ENCODE peak calls at places on chromosomes 1 and 21, in four cellular contexts. J is H9, N is H1, Q is mesendoderm. Z is an unnamed sample.

GRCh38 chr1:78831731-78832360 is 174.7 kb downstream of the ADGRL4 start:
- DNase-seq in J (no peak), N (no peak), Q (peak), Z (peak)

GRCh38 chr21:38897532-38898421 is 92.0 kb downstream of the ETS2 start:
- DNase-seq in Q (no peak), J (no peak), N (no peak), Z (no peak)

GRCh38 chr21:27799861-27800260 is 833.0 kb upstream of the ADAMTS5 start:
- DNase-seq in N (no peak), J (no peak), Q (no peak), Z (no peak)

GRCh38 chr1:231763481-231763880 is 136.9 kb downstream of the DISC1 start:
- DNase-seq in Q (no peak), J (no peak), N (no peak), Z (no peak)

GRCh38 chr1:230807029-230807428 is 59.8 kb downstream of the CAPN9 start:
- DNase-seq in J (no peak), N (no peak), Q (no peak), Z (no peak)

GRCh38 chr1:57122031-57122430 is 156.2 kb upstream of the C8B start:
- DNase-seq in Q (no peak), J (no peak), N (no peak), Z (no peak)

GRCh38 chr1:15295676-15296075 is 48.7 kb downstream of the FHAD1 start:
- DNase-seq in J (no peak), N (no peak), Q (no peak), Z (peak)

GRCh38 chr21:36807421-36808004 is 108.6 kb downstream of the SIM2 start:
- DNase-seq in J (no peak), N (no peak), Q (no peak), Z (no peak)

GRCh38 chr1:5910276-5910620 is 82.0 kb downstream of the NPHP4 start:
- DNase-seq in Q (no peak), N (no peak), J (peak), Z (no peak)

GRCh38 chr1:16421201-16421600 is 16.0 kb downstream of the SPATA21 start:
- DNase-seq in N (no peak), Q (no peak), J (no peak), Z (no peak)

GRCh38 chr1:54853096-54853792 is 33.8 kb downstream of the DHCR24 start:
- DNase-seq in J (no peak), N (no peak), Q (no peak), Z (no peak)

GRCh38 chr1:51234721-51235425 is 1.2 kb upstream of the RNF11 start:
- DNase-seq in N (no peak), Q (peak), J (no peak), Z (peak)

GRCh38 chr21:38930838-38931237 is 125.1 kb downstream of the ETS2 start:
- DNase-seq in N (no peak), J (no peak), Q (no peak), Z (peak)

GRCh38 chr1:54798769-54799641 is 2.1 kb downstream of the TTC22 start:
- DNase-seq in Q (no peak), J (no peak), N (no peak), Z (peak)

GRCh38 chr1:116820362-116820761 is 66.1 kb downstream of the CD2 start:
- DNase-seq in N (no peak), J (no peak), Q (no peak), Z (peak)

GRCh38 chr1:147243228-147243685 is 773 bp downstream of the CHD1L start:
- DNase-seq in Q (peak), J (no peak), N (no peak), Z (peak)

GRCh38 chr1:113109908-113110554 is 37.0 kb downstream of the LRIG2 start:
- DNase-seq in N (no peak), J (no peak), Q (no peak), Z (peak)

GRCh38 chr1:14968251-14968812 is 185.2 kb upstream of the TMEM51 start:
- DNase-seq in J (no peak), N (no peak), Q (no peak), Z (peak)

GRCh38 chr1:182003953-182004586 is 57.4 kb downstream of the ZNF648 start:
- DNase-seq in J (peak), Q (peak), N (no peak), Z (no peak)

GRCh38 chr1:229664133-229664689 is 38.2 kb downstream of the URB2 start:
- DNase-seq in J (no peak), Q (no peak), N (no peak), Z (peak)

GRCh38 chr1:223123238-223123976 is 19.6 kb downstream of the TLR5 start:
- DNase-seq in J (peak), Q (peak), N (no peak), Z (peak)

GRCh38 chr1:153679337-153680119 is 1.0 kb downstream of the NPR1 start:
- DNase-seq in Q (no peak), J (no peak), N (no peak), Z (no peak)
- H4K5ac ChIP-seq in Q (no peak), J (no peak), N (no peak), Z (no peak)

DNA sequence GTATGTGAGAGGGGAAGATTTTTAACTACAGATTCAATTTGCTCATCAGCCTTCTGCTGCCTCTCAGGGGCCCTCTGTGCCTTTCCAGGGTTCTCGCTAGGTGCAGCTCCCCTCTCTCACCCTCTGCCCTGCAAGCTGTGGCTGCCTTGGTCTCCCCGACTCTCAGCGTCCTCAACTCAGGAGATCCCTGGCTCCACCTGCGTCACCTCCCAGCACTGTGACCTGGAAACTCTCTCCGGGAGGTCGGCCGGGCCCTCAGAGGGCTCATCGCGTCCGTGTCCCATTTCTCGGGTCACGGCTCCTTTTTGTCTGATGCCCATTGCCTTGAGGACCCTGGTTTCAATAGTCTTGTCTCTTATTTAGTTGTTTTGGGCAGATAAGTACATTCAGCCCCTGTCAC is 63.5 kb upstream of the ADARB1 start:
- DNase-seq in N (no peak), J (no peak), Q (no peak), Z (no peak)
- H3K23ac ChIP-seq in N (no peak), J (no peak), Q (no peak), Z (no peak)

GRCh38 chr1:11272544-11272841 is 505 bp upstream of the UBIAD1 start:
- DNase-seq in J (no peak), N (no peak), Q (no peak), Z (no peak)
- H3K27ac ChIP-seq in J (no peak), N (no peak), Q (no peak), Z (no peak)

GRCh38 chr1:109718495-109718894 is 6.4 kb downstream of the GSTM5 start:
- DNase-seq in J (no peak), N (no peak), Q (peak), Z (peak)
- H4K5ac ChIP-seq in J (no peak), N (no peak), Q (no peak), Z (peak)

DNA sequence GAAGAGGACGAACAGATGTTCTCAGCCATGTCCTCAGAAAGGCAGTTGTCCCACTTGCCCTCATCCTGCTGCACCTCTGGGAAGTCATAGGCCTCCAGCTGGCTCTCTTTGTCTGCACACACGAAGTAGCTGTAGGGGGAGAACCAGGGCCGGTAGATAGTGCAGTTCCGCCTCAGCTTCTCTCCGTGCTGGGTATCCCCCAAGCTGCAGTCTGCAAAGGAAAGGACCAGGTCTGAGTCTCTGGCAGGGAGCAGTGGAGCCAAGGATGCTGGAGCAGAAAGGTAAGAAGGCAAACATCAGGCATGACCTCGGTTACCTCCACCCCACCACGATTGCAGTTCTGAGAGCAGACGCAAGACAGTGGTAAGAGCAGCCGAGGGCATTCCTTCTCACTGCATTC is 2.2 kb downstream of the SPATA46 start:
- DNase-seq in Q (no peak), J (no peak), N (no peak), Z (no peak)
- H3K23ac ChIP-seq in Q (no peak), J (no peak), N (no peak), Z (no peak)

DNA sequence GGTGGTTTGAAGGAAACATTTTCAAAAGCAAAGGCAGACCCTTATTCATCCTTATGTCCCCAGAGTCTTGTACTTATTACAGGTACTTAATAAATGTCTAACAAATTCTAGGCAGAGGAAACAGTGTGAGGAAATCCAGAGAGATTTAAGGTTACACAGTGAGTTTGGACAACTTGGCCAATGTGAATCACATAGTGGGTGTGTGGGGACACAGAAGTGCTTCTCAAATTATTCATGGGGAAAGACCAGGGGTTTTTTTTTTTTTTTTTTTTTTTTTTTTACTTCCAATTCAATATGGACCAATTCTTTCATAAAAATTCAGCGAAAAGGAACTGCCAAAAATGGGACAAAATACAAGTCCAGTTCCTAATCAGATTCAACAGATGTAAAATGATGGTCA is 15.1 kb downstream of the GNG12 start:
- DNase-seq in N (no peak), Q (no peak), J (no peak), Z (no peak)
- H3K27ac ChIP-seq in N (no peak), Q (no peak), J (no peak), Z (no peak)

GRCh38 chr1:97646071-97646470 is 274.8 kb downstream of the DPYD start:
- DNase-seq in Q (no peak), N (no peak), J (no peak), Z (no peak)
- H4K5ac ChIP-seq in Q (no peak), N (no peak), J (no peak), Z (no peak)

GRCh38 chr21:45041984-45042663 is 32.3 kb upstream of the ADARB1 start:
- DNase-seq in Q (no peak), J (no peak), N (no peak), Z (no peak)

GRCh38 chr21:45041351-45041805 is 33.0 kb upstream of the ADARB1 start:
- DNase-seq in J (no peak), Q (no peak), N (no peak), Z (peak)

GRCh38 chr21:45043541-45044020 is 30.8 kb upstream of the ADARB1 start:
- DNase-seq in Q (no peak), J (no peak), N (no peak), Z (no peak)

GRCh38 chr21:45040739-45041138 is 33.6 kb upstream of the ADARB1 start:
- DNase-seq in J (no peak), Q (no peak), N (no peak), Z (no peak)

DNA sequence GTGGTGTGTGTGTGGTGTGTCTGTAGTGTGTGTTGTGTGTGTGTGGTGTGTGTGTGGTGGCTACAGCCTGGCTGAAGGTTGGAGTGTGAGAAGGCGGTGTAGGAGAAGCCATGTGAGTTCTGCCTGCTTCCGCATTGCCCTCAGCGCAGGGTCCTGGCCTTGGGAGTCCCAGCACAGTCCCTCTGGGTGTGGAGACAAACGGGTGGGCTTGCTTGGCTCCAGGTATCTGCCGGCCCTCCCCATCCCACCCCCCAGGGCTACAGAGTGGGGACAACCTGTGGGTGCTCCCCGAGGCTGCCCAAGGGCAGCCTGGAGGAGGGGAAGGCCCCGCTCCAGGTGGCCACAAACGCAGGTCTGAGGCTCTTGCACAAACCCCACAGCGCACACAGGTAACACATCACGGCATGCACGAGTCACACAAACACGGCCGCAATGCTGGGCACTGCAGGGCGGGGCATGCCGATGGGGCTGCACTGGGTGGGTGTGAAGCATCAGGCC is 31.7 kb upstream of the ADARB1 start:
- DNase-seq in Q (no peak), J (peak), N (no peak), Z (no peak)
- H3K23ac ChIP-seq in Q (no peak), J (no peak), N (no peak), Z (peak)

Z was measured in IMR-90.